ENCODE peak calls at places on chromosomes 7 and 10, in ten cellular contexts. H is HFFc6; R is AG04450; C is progenitor cell of endocrine pancreas; Z is fibroblast of pulmonary artery; U is GM06990; J is GM23338; G is heart left ventricle; M is CD8-positive, alpha-beta T cell; V is neural progenitor cell. B is an unnamed sample.
A peak's percentile ranks its signal among the peaks of the same experiment; 100 is the strongest.

GRCh38 chr7:1562126-1562525 is 6.1 kb upstream of the TMEM184A start:
- DNase-seq in M (no peak), C (no peak), U (no peak), R (no peak), H (no peak), J (no peak), Z (no peak), G (no peak), V (no peak), B (no peak)

GRCh38 chr10:97991875-97992274 is 38.5 kb downstream of the CRTAC1 start:
- DNase-seq in R (no peak), G (no peak), J (peak; percentile 84), Z (peak; percentile 44), U (no peak), V (peak; percentile 84), M (no peak), H (peak; percentile 20), C (peak; percentile 50), B (no peak)

GRCh38 chr7:88331322-88331721 is 24.6 kb upstream of the STEAP4 start:
- DNase-seq in J (no peak), V (no peak), C (no peak), U (no peak), H (no peak), M (no peak), Z (no peak), G (no peak), R (no peak), B (no peak)

GRCh38 chr7:143408686-143409551 is at the start of gene EPHA1:
- DNase-seq in J (peak; percentile 97), Z (no peak), U (no peak), G (no peak), C (peak; percentile 45), H (no peak), M (peak; percentile 52), V (peak; percentile 65), R (no peak), B (no peak)

GRCh38 chr7:30893357-30893756 is 18.3 kb upstream of the AQP1 start:
- DNase-seq in M (no peak), H (no peak), Z (peak; percentile 80), R (no peak), J (no peak), G (peak; percentile 67), V (no peak), C (no peak), U (no peak), B (no peak)

GRCh38 chr7:90569368-90569767 is 26.8 kb upstream of the CDK14 start:
- DNase-seq in V (no peak), C (no peak), H (no peak), Z (no peak), U (no peak), G (no peak), R (no peak), J (no peak), M (no peak), B (no peak)

GRCh38 chr7:116395125-116395791 is 104.3 kb upstream of the CAV2 start:
- DNase-seq in H (peak; percentile 88), Z (peak; percentile 77), R (peak; percentile 66), J (no peak), G (peak; percentile 21), M (no peak), U (no peak), V (no peak), C (no peak), B (no peak)

GRCh38 chr7:114628362-114628761 is 213.7 kb downstream of the FOXP2 start:
- DNase-seq in U (no peak), Z (no peak), R (no peak), M (no peak), H (no peak), J (no peak), V (no peak), G (no peak), C (no peak), B (no peak)

GRCh38 chr10:133160813-133161471 is 923 bp downstream of the KNDC1 start:
- DNase-seq in R (no peak), Z (no peak), J (peak; percentile 47), C (no peak), U (no peak), G (no peak), H (no peak), M (no peak), V (peak; percentile 54), B (no peak)

GRCh38 chr7:38107486-38107893 is 70.6 kb upstream of the STARD3NL start:
- DNase-seq in R (peak; percentile 4), G (peak; percentile 28), U (no peak), J (peak; percentile 88), V (peak; percentile 81), H (peak; percentile 27), C (peak; percentile 68), Z (peak; percentile 63), M (peak; percentile 71), B (no peak)

DNA sequence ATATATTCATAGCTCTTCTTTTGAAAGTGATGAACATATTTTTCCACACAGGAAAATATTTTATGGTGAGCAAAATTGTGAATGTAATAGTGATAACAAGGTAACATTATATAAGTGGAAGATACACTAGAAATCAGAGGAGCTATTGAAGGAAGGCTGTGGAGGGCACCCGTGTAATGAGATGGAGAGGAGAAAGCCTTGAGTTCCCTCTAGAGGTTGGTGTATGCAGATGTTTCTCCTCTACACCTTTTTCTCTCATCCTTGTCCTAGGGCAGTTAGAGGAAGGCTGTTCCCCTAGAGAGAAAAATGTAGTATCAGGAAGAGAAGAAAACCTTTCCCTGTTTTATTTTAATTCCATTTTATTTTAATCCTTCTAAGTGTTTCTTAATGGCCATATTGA is 54.6 kb upstream of the NRG3 start:
- DNase-seq in V (peak; percentile 57), G (no peak), M (no peak), Z (peak; percentile 6), C (no peak), H (no peak), U (no peak), R (no peak), J (peak; percentile 73), B (peak; percentile 25)
- TF ChIP-seq CTCF in V (peak; percentile 62), G (no peak), M (no peak), Z (peak; percentile 24), C (peak; percentile 63), H (no peak), U (no peak), R (no peak), J (peak; percentile 74), B (peak; percentile 59)

GRCh38 chr10:78621183-78621789 is 447.5 kb upstream of the ZMIZ1 start:
- DNase-seq in H (no peak), Z (no peak), C (no peak), V (no peak), U (no peak), J (no peak), M (no peak), G (no peak), R (no peak), B (no peak)

GRCh38 chr10:78623577-78624215 is 445.1 kb upstream of the ZMIZ1 start:
- DNase-seq in G (no peak), R (no peak), H (peak; percentile 62), Z (peak; percentile 45), J (no peak), V (no peak), U (no peak), C (no peak), M (no peak), B (no peak)

GRCh38 chr10:78626471-78626870 is 442.3 kb upstream of the ZMIZ1 start:
- DNase-seq in C (no peak), U (no peak), V (peak; percentile 80), Z (no peak), R (no peak), J (peak; percentile 11), M (no peak), G (no peak), H (no peak), B (peak; percentile 70)

GRCh38 chr10:78627254-78627795 is 441.4 kb upstream of the ZMIZ1 start:
- DNase-seq in H (no peak), J (no peak), Z (no peak), V (no peak), M (no peak), U (no peak), R (no peak), G (no peak), C (no peak), B (no peak)

GRCh38 chr10:78624791-78625190 is 444.0 kb upstream of the ZMIZ1 start:
- DNase-seq in C (no peak), Z (no peak), U (no peak), R (no peak), H (no peak), M (no peak), V (no peak), G (no peak), J (no peak), B (no peak)
- TF ChIP-seq CTCF in C (no peak), Z (no peak), U (no peak), R (no peak), H (no peak), M (no peak), V (no peak), G (no peak), J (no peak), B (no peak)

DNA sequence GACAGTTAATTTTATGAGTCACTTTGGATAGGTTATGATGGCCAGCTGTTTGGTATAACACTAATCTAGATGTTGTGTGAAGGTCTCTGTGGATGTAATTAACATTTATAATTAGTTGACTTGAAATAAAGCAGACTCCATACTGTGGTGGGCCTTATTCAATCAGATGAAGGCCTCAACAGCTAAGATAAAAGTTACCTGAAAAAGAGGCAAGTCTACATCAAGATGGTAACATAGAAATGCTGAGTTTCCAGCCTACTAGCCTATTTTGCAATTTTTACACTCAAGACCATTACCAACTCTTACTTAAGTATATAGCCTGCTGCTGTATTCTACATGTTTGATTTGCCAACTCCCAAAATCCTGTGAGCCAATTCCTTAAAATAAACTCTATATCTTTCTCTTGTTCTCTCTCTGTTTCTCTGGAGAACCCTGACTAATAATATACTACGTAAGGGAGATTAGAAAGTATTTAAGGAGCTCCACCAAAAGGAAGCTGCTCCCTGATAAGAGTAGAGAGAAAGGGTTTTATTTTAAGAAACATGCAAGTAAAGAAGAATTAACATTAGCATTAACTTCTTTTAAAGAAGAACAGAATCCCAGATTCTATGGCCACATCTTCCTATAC is 42.7 kb downstream of the ZNF438 start:
- DNase-seq in U (no peak), R (no peak), M (no peak), G (no peak), J (no peak), V (no peak), H (no peak), C (no peak), Z (peak; percentile 94), B (no peak)
- TF ChIP-seq CTCF in U (no peak), R (no peak), M (no peak), G (no peak), J (no peak), V (no peak), H (no peak), C (no peak), Z (no peak), B (no peak)

DNA sequence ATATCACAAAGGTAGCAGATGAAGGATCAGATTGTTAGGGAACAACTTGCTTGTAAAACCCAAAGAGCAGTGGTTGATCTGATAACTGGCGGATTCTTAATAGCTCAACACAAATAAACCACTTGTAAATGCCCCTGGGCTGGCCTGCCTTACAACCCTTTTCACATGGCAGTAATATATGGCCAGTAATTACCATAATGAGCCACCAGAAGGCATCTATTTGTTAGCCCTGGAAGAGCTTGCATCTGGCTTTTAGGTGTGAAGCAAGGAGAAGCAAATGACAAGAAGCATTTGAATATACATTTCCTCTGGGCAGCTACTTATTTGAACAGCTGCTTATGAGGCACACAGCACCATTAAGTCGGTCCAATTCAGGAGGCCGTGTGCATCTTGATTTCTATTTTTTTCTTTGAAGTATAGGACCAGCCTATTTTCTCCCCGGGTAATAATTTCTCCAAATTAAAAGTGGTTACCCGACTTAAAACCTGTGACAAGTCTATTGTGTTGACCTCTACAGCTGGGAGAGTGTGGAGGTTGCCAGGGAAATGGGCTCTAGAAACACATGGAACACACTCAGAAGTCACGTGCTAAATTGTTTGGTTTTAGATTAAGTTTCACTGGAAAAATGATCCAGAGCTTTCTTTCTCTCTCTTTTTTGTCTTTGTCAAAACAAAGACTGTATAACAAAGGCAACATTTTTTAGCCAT is 113.4 kb downstream of the SEM1 start:
- DNase-seq in R (no peak), C (no peak), Z (peak; percentile 2), M (no peak), U (no peak), G (no peak), J (peak; percentile 17), V (peak; percentile 13), H (no peak), B (no peak)
- TF ChIP-seq CTCF in R (no peak), C (peak; percentile 30), Z (peak; percentile 1), M (no peak), U (peak; percentile 15), G (no peak), J (no peak), V (no peak), H (no peak), B (peak; percentile 7)